ENCODE peak calls at places on chromosomes 4 and X, in six cellular contexts. W is SW480; U is AG09309; M is endothelial cell; N is globus pallidus; F is stimulated activated CD8-positive, alpha-beta memory T cell treated with anti-CD3 and anti-CD28 coated beads, Interleukin-15, amount 100 ng/mL, for 4 hours. K is an unnamed sample.
A peak's percentile ranks its signal among the peaks of the same experiment; 100 is the strongest.

GRCh38 chr4:176656108-176656507 is 136.6 kb downstream of the VEGFC start:
- DNase-seq in W (no peak), U (no peak), M (no peak), N (no peak), F (no peak), K (no peak)

GRCh38 chr4:123856689-123857545 is 460.3 kb downstream of the SPRY1 start:
- DNase-seq in W (peak; percentile 35), U (no peak), M (peak; percentile 61), N (peak; percentile 21), F (no peak), K (peak; percentile 20)

GRCh38 chrX:120311632-120312000 is 355 bp upstream of the TMEM255A start:
- DNase-seq in W (no peak), U (no peak), M (no peak), N (no peak), F (no peak), K (no peak)

GRCh38 chr4:184671101-184671500 is 21.6 kb downstream of the PRIMPOL start:
- DNase-seq in W (no peak), U (no peak), M (no peak), N (no peak), F (no peak), K (no peak)

GRCh38 chr4:122884504-122884903 is 37.9 kb downstream of the NUDT6 start:
- DNase-seq in W (no peak), U (no peak), M (no peak), N (no peak), F (no peak), K (no peak)

GRCh38 chr4:2818351-2818939 is 25.2 kb upstream of the ADD1 start:
- DNase-seq in W (no peak), U (no peak), M (no peak), N (no peak), F (no peak), K (peak; percentile 51)

GRCh38 chrX:102985182-102985581 is 48.1 kb downstream of the RAB40AL start:
- DNase-seq in W (no peak), U (peak; percentile 89), M (no peak), N (peak; percentile 2), F (no peak), K (no peak)

GRCh38 chrX:29870608-29871007 is 344.8 kb upstream of the MAGEB2 start:
- DNase-seq in W (no peak), U (no peak), M (no peak), N (no peak), F (no peak), K (no peak)

GRCh38 chrX:155966876-155967275 is 30.6 kb upstream of the IL9R start:
- DNase-seq in W (peak; percentile 66), U (peak; percentile 1), M (no peak), N (no peak), F (peak; percentile 12), K (peak; percentile 16)

GRCh38 chrX:45697591-45697990 is 496.9 kb upstream of the DIPK2B start:
- DNase-seq in W (no peak), U (peak; percentile 40), M (no peak), N (no peak), F (no peak), K (no peak)

GRCh38 chr4:141605425-141605856 is 30.9 kb upstream of the IL15 start:
- DNase-seq in W (no peak), U (no peak), M (no peak), N (no peak), F (no peak), K (no peak)

GRCh38 chr4:176638992-176639391 is 153.7 kb downstream of the VEGFC start:
- DNase-seq in W (no peak), U (no peak), M (no peak), N (no peak), F (no peak), K (no peak)

GRCh38 chrX:2788980-2789379 is 37.1 kb downstream of the XG start:
- DNase-seq in W (no peak), U (no peak), M (no peak), N (no peak), F (no peak), K (no peak)

GRCh38 chr4:71290481-71290880 is 48.3 kb upstream of the SLC4A4 start:
- DNase-seq in W (no peak), U (no peak), M (no peak), N (no peak), F (no peak), K (no peak)

GRCh38 chrX:136497556-136498048 is at the start of gene HTATSF1:
- DNase-seq in W (peak; percentile 48), U (no peak), M (peak; percentile 3), N (no peak), F (no peak), K (no peak)

GRCh38 chr4:1952719-1953118 is 56.1 kb downstream of the NELFA start:
- DNase-seq in W (no peak), U (no peak), M (no peak), N (no peak), F (no peak), K (no peak)

GRCh38 chr4:85751907-85752306 is 277.0 kb downstream of the ARHGAP24 start:
- DNase-seq in W (no peak), U (no peak), M (no peak), N (no peak), F (no peak), K (no peak)